ENCODE peak calls at places on chromosomes 1 and 21, in six cellular contexts. M is esophagus muscularis mucosa, Z is coronary artery, H is stomach, A is hepatocyte, G is GM23338. R is an unnamed sample.

GRCh38 chr1:183022202-183023145 is 746 bp upstream of the LAMC1 start:
- DNase-seq in A (peak), M (peak), Z (peak), H (peak), G (peak), R (no peak)

GRCh38 chr21:22871692-22872091 is 1873.5 kb downstream of the NCAM2 start:
- DNase-seq in M (no peak), G (no peak), H (no peak), Z (no peak), A (no peak), R (no peak)

GRCh38 chr1:155609515-155610256 is at the start of gene MSTO1:
- DNase-seq in M (peak), A (peak), G (peak), H (peak), Z (peak), R (peak)

GRCh38 chr1:108817016-108817415 is 39.9 kb downstream of the AKNAD1 start:
- DNase-seq in Z (no peak), G (no peak), A (no peak), H (no peak), M (no peak), R (no peak)

GRCh38 chr21:15751561-15751960 is 21.8 kb downstream of the USP25 start:
- DNase-seq in Z (no peak), G (no peak), M (no peak), A (no peak), H (no peak), R (no peak)

GRCh38 chr1:58932820-58933598 is 149.2 kb upstream of the JUN start:
- DNase-seq in G (no peak), A (peak), M (peak), Z (no peak), H (peak), R (peak)

GRCh38 chr1:12150456-12151200 is 16.2 kb upstream of the TNFRSF1B start:
- DNase-seq in G (no peak), H (no peak), Z (no peak), M (no peak), A (no peak), R (peak)

GRCh38 chr21:32055305-32055704 is 182.5 kb downstream of the HUNK start:
- DNase-seq in H (no peak), A (no peak), G (no peak), Z (no peak), M (no peak), R (no peak)

GRCh38 chr1:68111804-68112436 is 61.5 kb upstream of the DIRAS3 start:
- DNase-seq in H (peak), M (peak), Z (no peak), A (peak), G (peak), R (no peak)

GRCh38 chr1:109796484-109797305 is 33.0 kb upstream of the EPS8L3 start:
- DNase-seq in A (no peak), H (peak), Z (peak), G (no peak), M (no peak), R (no peak)

GRCh38 chr1:174971466-174971865 is 28.3 kb upstream of the CACYBP start:
- DNase-seq in Z (no peak), G (no peak), M (no peak), A (no peak), H (no peak), R (no peak)

GRCh38 chr1:3101127-3101939 is 32.3 kb downstream of the PRDM16 start:
- DNase-seq in Z (no peak), M (no peak), A (no peak), G (no peak), H (no peak), R (no peak)

GRCh38 chr1:92851729-92852128 is 19.9 kb downstream of the RPL5 start:
- DNase-seq in G (no peak), A (no peak), Z (no peak), M (no peak), H (no peak), R (no peak)

GRCh38 chr1:220521755-220522154 is 6.2 kb upstream of the MARK1 start:
- DNase-seq in H (no peak), Z (no peak), G (no peak), A (no peak), M (no peak), R (no peak)

GRCh38 chr1:162422662-162423375 is 10.9 kb upstream of the SH2D1B start:
- DNase-seq in M (no peak), H (no peak), G (no peak), Z (no peak), A (no peak), R (peak)

GRCh38 chr1:162416909-162417308 is 5.0 kb upstream of the SH2D1B start:
- DNase-seq in G (no peak), M (no peak), A (no peak), H (no peak), Z (no peak), R (no peak)

GRCh38 chr1:162420120-162420519 is 8.2 kb upstream of the SH2D1B start:
- DNase-seq in G (no peak), M (no peak), Z (no peak), H (no peak), A (no peak), R (no peak)

GRCh38 chr1:162417650-162418049 is 5.7 kb upstream of the SH2D1B start:
- DNase-seq in H (no peak), M (no peak), G (no peak), A (no peak), Z (no peak), R (no peak)

GRCh38 chr1:162421258-162422194 is 9.6 kb upstream of the SH2D1B start:
- DNase-seq in Z (no peak), M (no peak), G (no peak), A (no peak), H (no peak), R (no peak)
- H3K27ac ChIP-seq in Z (no peak), M (no peak), G (no peak), A (no peak), H (no peak), R (no peak)

GRCh38 chr1:209896346-209896745 is 41.7 kb upstream of the SYT14 start:
- DNase-seq in M (no peak), A (no peak), G (no peak), H (no peak), Z (no peak), R (no peak)
- H3K4me3 ChIP-seq in M (no peak), A (no peak), G (no peak), H (no peak), Z (no peak), R (no peak)

GRCh38 chr21:41445465-41445862 is 19.4 kb downstream of the MX1 start:
- DNase-seq in H (peak), A (no peak), M (no peak), Z (no peak), G (no peak), R (no peak)
- H3K27ac ChIP-seq in H (no peak), A (no peak), M (no peak), Z (no peak), G (no peak), R (no peak)

GRCh38 chr1:85836736-85837135 is 128.5 kb upstream of the ZNHIT6 start:
- DNase-seq in Z (no peak), G (no peak), H (no peak), M (no peak), A (no peak), R (no peak)

GRCh38 chr1:85838238-85838637 is 130.0 kb upstream of the ZNHIT6 start:
- DNase-seq in H (no peak), A (no peak), M (no peak), Z (no peak), G (no peak), R (no peak)

DNA sequence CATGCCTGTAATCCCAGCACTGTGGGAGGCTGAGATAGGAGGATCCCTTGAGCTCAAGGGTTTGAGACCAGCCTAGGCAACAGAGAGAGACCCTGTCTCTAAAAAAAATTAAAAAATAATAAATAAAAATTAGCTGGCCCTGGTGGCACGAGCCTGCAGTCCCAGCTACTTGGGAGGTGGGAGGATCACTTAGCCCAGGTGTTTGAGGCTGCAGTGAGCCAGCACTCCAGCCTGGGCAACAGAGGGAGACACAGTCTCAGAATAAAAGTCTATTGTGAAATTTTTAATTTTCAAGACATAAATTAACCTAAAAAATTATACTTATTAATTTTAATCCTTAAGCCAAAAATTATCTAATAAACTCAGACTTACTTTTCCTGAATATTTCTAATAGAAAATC is 131.2 kb upstream of the ZNHIT6 start:
- DNase-seq in M (no peak), Z (no peak), G (no peak), A (no peak), H (no peak), R (no peak)
- H3K4me3 ChIP-seq in M (no peak), Z (no peak), G (no peak), A (no peak), H (no peak), R (no peak)

DNA sequence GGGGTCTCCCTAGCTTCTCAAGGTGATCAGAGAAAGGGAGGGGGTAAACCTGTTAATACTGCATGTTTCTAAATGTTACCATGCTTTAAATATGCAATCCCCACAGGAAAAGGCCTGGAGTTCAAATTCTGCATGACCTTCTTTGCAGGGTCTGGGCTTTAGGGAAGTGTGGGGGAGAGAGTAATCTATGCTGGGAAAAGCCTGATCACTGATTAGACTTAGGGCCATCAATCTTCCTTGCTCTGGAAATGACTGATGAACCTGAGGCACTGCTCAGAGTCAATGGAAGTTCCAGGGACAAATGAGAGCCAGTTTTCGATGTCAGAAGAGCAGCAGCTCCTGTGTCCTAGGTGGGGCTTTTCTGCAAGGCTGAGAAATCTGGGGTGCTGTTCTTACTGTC is 3.2 kb upstream of the SPRR1A start:
- DNase-seq in H (no peak), M (peak), Z (no peak), G (no peak), A (no peak), R (no peak)
- H3K27ac ChIP-seq in H (no peak), M (no peak), Z (no peak), G (no peak), A (no peak), R (no peak)